ENCODE peak calls at places on chromosomes 7 and 10, in five cellular contexts. L is stimulated activated naive CD8-positive, alpha-beta T cell treated with anti-CD3 and anti-CD28 coated beads, Interleukin-15, amount 100 ng/mL, for 72 hours; H is activated T-helper 1 cell treated with Interleukin-2 at 50 U/mL for 16 hours; S is fibroblast of lung; W is transverse colon. D is an unnamed sample.

GRCh38 chr10:130929422-130930325 is 381.8 kb downstream of the TCERG1L start:
- DNase-seq in L (no peak), H (no peak), S (no peak), W (no peak), D (no peak)

GRCh38 chr7:106486331-106486730 is 174.6 kb downstream of the CCDC71L start:
- DNase-seq in L (no peak), H (no peak), S (peak; percentile 15), W (no peak), D (no peak)

GRCh38 chr7:80883188-80884025 is 35.4 kb downstream of the SEMA3C start:
- DNase-seq in L (no peak), H (no peak), S (peak; percentile 98), W (no peak), D (no peak)

GRCh38 chr7:20331912-20332317 is 1.2 kb downstream of the ITGB8 start:
- DNase-seq in L (no peak), H (no peak), S (no peak), W (no peak), D (no peak)

GRCh38 chr7:98014830-98015229 is 24.8 kb upstream of the OCM2 start:
- DNase-seq in L (no peak), H (no peak), S (no peak), W (no peak), D (no peak)

GRCh38 chr10:90856261-90856660 is 1.6 kb downstream of the HTR7 start:
- DNase-seq in L (no peak), H (no peak), S (no peak), W (no peak), D (no peak)

GRCh38 chr10:91604462-91604935 is 28.4 kb downstream of the PPP1R3C start:
- DNase-seq in L (no peak), H (no peak), S (no peak), W (no peak), D (no peak)

GRCh38 chr7:39829028-39829427 is 121.0 kb upstream of the CDK13 start:
- DNase-seq in L (no peak), H (no peak), S (no peak), W (no peak), D (no peak)

GRCh38 chr10:79446451-79447020 is 1.1 kb upstream of the ZCCHC24 start:
- DNase-seq in L (no peak), H (no peak), S (peak; percentile 32), W (peak; percentile 58), D (no peak)

GRCh38 chr7:139855498-139856270 is 26.6 kb downstream of the TBXAS1 start:
- DNase-seq in L (peak; percentile 14), H (no peak), S (no peak), W (peak; percentile 36), D (no peak)

GRCh38 chr10:110803830-110804338 is 67.8 kb upstream of the PDCD4 start:
- DNase-seq in L (peak; percentile 34), H (no peak), S (peak; percentile 49), W (peak; percentile 74), D (no peak)

GRCh38 chr10:114550756-114551290 is 107.3 kb downstream of the ABLIM1 start:
- DNase-seq in L (no peak), H (no peak), S (peak; percentile 66), W (no peak), D (no peak)

GRCh38 chr10:73810735-73811465 is 498 bp downstream of the NDST2 start:
- DNase-seq in L (peak; percentile 75), H (peak; percentile 56), S (no peak), W (peak; percentile 48), D (peak; percentile 43)

GRCh38 chr7:5425507-5426225 is 2.0 kb upstream of the TNRC18 start:
- DNase-seq in L (no peak), H (no peak), S (peak; percentile 93), W (peak; percentile 69), D (no peak)

GRCh38 chr10:125209591-125210373 is 49.4 kb upstream of the CTBP2 start:
- DNase-seq in L (no peak), H (no peak), S (peak; percentile 31), W (no peak), D (no peak)

GRCh38 chr10:129837909-129838582 is 126.0 kb downstream of the EBF3 start:
- DNase-seq in L (no peak), H (no peak), S (no peak), W (no peak), D (no peak)

GRCh38 chr7:110856704-110857103 is 234.2 kb upstream of the LRRN3 start:
- DNase-seq in L (no peak), H (no peak), S (peak; percentile 12), W (no peak), D (no peak)

GRCh38 chr7:142385528-142386340 is 127.9 kb upstream of the PRSS58 start:
- DNase-seq in L (peak; percentile 53), H (no peak), S (peak; percentile 79), W (peak; percentile 34), D (peak; percentile 9)

GRCh38 chr10:124565565-124566221 is 104.1 kb downstream of the LHPP start:
- DNase-seq in L (no peak), H (no peak), S (peak; percentile 28), W (no peak), D (no peak)

GRCh38 chr7:146175716-146176115 is 59.1 kb downstream of the CNTNAP2 start:
- DNase-seq in L (no peak), H (no peak), S (peak; percentile 5), W (no peak), D (no peak)

GRCh38 chr7:115005241-115005640 is 83.3 kb downstream of the MDFIC start:
- DNase-seq in L (no peak), H (no peak), S (no peak), W (no peak), D (no peak)

GRCh38 chr10:86786368-86786767 is 29.9 kb downstream of the BMPR1A start:
- DNase-seq in L (no peak), H (no peak), S (no peak), W (no peak), D (no peak)

GRCh38 chr7:37514520-37514919 is 65.9 kb upstream of the ELMO1 start:
- DNase-seq in L (no peak), H (no peak), S (no peak), W (no peak), D (no peak)